ENCODE peak calls at places on chromosome 7, in four cellular contexts. T, W, D and U are unnamed samples.

GRCh38 chr7:152076940-152077933 is 51.8 kb downstream of the GALNT11 start:
- DNase-seq in D (no peak), T (no peak), W (no peak), U (peak)

GRCh38 chr7:156505876-156506275 is 134.7 kb upstream of the RNF32 start:
- DNase-seq in W (no peak), D (no peak), T (no peak), U (no peak)

GRCh38 chr7:121530251-121531174 is 134.4 kb upstream of the FAM3C start:
- DNase-seq in T (peak), D (peak), W (peak), U (peak)

GRCh38 chr7:7639847-7640220 is 718 bp upstream of the UMAD1 start:
- DNase-seq in T (peak), W (peak), D (peak), U (peak)

GRCh38 chr7:93156884-93157283 is 8.7 kb upstream of the SAMD9L start:
- DNase-seq in W (no peak), T (no peak), D (no peak), U (peak)

GRCh38 chr7:99402854-99403253 is 5.5 kb downstream of the PDAP1 start:
- DNase-seq in T (no peak), W (no peak), D (no peak), U (no peak)

GRCh38 chr7:29342761-29343160 is 148.2 kb downstream of the CHN2 start:
- DNase-seq in D (no peak), W (no peak), T (no peak), U (peak)

GRCh38 chr7:143519411-143520131 is 41.9 kb downstream of the TAS2R41 start:
- DNase-seq in D (no peak), T (peak), W (no peak), U (no peak)

GRCh38 chr7:138207555-138207971 is 131.3 kb downstream of the AKR1D1 start:
- DNase-seq in D (no peak), W (no peak), T (no peak), U (no peak)

GRCh38 chr7:140342732-140343514 is 55.4 kb downstream of the SLC37A3 start:
- DNase-seq in D (no peak), T (peak), W (peak), U (peak)

GRCh38 chr7:12281026-12281425 is 69.9 kb downstream of the TMEM106B start:
- DNase-seq in T (peak), D (no peak), W (no peak), U (no peak)

GRCh38 chr7:93442478-93443224 is 131.9 kb downstream of the CALCR start:
- DNase-seq in D (no peak), T (peak), W (peak), U (peak)

GRCh38 chr7:25894902-25895791 is 256.9 kb upstream of the NFE2L3 start:
- DNase-seq in W (peak), D (peak), T (peak), U (peak)

GRCh38 chr7:80827238-80827633 is 91.6 kb downstream of the SEMA3C start:
- DNase-seq in T (peak), D (no peak), W (no peak), U (peak)

GRCh38 chr7:158655931-158656441 is 48.6 kb downstream of the NCAPG2 start:
- DNase-seq in T (no peak), D (peak), W (peak), U (no peak)

GRCh38 chr7:1597791-1598190 is 28.0 kb upstream of the PSMG3 start:
- DNase-seq in T (no peak), D (no peak), W (no peak), U (no peak)

GRCh38 chr7:28332031-28332430 is 80.3 kb upstream of the CREB5 start:
- DNase-seq in W (peak), T (no peak), D (no peak), U (no peak)

GRCh38 chr7:39810204-39810642 is 139.8 kb upstream of the CDK13 start:
- DNase-seq in W (no peak), T (no peak), D (no peak), U (no peak)

GRCh38 chr7:23100697-23101096 is 4.9 kb upstream of the KLHL7 start:
- DNase-seq in W (no peak), D (no peak), T (no peak), U (no peak)

DNA sequence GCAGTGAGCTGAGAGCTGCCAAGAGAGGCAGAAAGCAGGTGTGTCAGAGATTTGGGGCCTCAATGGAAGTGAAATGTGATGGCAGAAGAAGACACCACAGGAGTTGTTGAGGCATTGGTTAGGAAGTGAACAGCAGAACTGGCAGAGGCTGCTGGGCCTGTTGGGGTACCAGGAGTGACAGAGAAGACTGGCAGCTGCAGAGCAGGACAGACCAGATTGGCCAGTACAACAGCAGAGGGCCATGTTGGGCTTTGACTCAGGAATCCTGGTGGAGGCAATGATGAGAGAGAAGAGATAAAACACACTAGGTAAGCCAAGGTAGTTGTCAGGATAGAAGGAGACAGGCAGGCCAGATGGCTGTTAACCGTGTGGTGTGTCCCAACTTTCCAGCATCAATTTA is 19.9 kb upstream of the HERPUD2 start:
- DNase-seq in T (no peak), W (peak), D (no peak), U (no peak)
- TF ChIP-seq CTCF in T (no peak), W (no peak), D (peak), U (no peak)

DNA sequence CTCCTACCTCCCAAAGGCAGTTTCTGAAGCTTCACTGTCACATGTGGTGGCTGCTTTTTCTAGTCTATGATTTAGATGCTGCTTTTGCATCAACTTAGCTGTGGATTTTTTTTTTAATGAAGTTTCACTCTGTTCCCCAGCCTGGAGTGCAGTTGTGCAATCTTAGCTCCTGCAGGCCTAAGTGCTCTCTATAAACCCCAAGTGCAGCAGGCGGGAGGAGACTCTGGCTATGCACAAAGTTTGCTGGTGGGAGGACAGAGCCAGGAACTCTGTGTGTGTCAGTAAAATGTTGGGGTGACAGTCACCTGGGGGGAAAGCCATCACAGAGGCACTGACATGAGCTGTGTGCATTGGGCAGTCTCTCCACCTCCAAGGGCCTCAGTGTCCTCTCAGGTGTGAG is 138.8 kb upstream of the FAM20C start:
- DNase-seq in D (no peak), T (no peak), W (no peak), U (no peak)
- TF ChIP-seq CTCF in D (no peak), T (no peak), W (no peak), U (no peak)

DNA sequence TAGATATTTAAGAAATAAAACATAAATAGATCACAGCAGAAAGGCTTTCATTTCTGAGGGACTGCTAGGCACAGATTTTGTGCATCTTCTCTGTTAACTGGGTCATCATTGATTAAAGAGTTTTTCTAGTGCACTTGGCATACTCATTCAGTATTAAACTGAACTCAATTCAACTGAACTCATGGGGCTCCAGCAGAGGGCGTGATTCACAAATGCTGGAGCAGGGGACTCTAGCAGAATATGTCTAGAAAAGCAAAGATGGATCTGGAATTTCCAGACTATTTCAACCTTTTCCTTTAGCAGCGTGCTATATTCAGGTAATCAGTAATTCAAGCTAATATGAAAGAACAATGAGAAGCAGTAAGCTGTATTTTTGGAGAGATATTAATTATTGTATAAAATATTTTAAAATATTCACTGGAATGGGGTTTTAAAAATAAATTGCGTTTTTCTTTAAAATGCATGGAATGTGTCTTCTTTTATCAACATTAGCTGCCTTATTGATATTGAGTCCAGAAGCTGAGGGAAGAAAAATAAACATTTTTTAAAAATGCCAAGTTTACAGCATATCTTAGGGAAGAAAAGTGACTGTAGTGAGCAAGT is 296.8 kb upstream of the CACNA2D1 start:
- DNase-seq in D (no peak), T (peak), W (peak), U (peak)
- TF ChIP-seq CTCF in D (peak), T (peak), W (peak), U (peak)

GRCh38 chr7:46107610-46108217 is 186.6 kb upstream of the IGFBP3 start:
- DNase-seq in D (no peak), W (no peak), T (no peak), U (no peak)
- TF ChIP-seq CTCF in D (no peak), W (no peak), T (no peak), U (no peak)

DNA sequence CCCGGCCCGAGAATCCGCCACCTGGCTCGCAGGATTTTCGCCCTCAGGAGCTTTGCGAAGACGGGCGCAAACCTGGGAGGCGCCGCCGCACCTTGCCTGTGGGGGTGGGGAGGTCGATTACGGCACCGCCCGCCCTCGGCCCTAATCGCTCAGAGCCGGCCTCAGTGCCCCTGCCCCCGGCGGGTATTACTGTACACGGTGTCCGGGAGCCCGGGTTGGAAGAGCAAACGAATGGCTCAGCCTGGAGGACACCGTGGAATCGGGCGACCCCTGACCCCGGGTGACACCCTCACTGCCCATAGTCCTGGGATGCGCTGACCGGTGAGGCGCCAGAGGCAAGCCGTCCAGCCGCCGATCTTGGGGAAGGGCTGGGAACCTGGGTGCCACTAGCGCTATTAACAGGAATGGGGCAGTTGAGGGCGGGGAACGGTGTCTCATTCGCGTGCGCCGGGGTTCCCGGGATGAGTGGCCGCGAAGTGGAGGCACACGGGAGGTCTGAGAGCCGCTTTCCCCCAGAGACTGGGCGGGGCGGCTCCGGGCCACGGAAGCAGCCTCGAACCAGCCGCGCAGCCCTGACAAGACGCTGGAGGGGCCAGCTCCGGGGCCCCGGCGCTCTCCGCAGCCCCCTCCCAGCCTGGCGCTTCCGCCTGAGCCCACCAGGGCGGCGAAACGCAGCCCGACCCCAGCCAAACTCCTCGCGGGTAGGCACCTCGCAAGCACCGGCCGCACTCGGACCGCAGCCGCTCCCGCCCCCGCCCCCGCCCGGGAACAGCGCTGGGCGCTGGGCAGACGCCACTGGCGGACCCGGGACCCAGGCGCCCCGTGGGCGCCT is 167.5 kb downstream of the NRF1 start:
- DNase-seq in D (peak), W (no peak), T (no peak), U (no peak)
- TF ChIP-seq CTCF in D (peak), W (no peak), T (no peak), U (no peak)

DNA sequence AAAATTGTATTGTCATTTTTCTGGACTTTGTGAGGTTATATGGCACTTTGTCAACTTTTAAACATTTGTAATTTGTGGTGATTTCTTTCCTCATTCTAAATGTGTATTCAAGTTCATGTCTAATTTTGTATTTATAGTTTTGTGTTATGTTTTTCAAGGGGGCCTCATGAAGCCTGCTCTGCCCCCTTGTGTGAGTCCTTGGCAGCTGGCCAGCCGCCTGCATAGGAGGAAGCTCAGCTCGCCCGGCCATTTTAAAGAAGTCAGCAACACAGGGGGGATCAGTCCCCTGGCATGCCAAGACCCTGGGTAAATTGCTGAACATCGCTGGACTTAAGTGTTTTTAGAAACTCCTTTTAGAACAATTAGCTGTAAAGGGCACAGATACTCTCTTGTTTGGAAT is 122.9 kb downstream of the ANLN start:
- DNase-seq in W (no peak), T (no peak), D (no peak), U (no peak)
- TF ChIP-seq CTCF in W (no peak), T (no peak), D (no peak), U (no peak)

GRCh38 chr7:135361788-135362187 is 128.2 kb downstream of the STRA8 start:
- DNase-seq in W (no peak), D (no peak), T (no peak), U (no peak)

GRCh38 chr7:135368416-135369186 is 135.0 kb downstream of the STRA8 start:
- DNase-seq in W (no peak), T (no peak), D (no peak), U (no peak)

GRCh38 chr7:135359633-135360032 is 126.0 kb downstream of the STRA8 start:
- DNase-seq in D (no peak), W (peak), T (peak), U (no peak)

GRCh38 chr7:135367114-135367513 is 133.5 kb downstream of the STRA8 start:
- DNase-seq in W (no peak), D (no peak), T (no peak), U (no peak)

GRCh38 chr7:135362871-135363270 is 129.2 kb downstream of the STRA8 start:
- DNase-seq in D (no peak), W (no peak), T (no peak), U (no peak)
- TF ChIP-seq CTCF in D (peak), W (no peak), T (peak), U (no peak)

GRCh38 chr7:5012985-5013384 is 32.7 kb upstream of the RBAK start:
- DNase-seq in W (no peak), T (peak), D (no peak), U (no peak)
- TF ChIP-seq CTCF in W (no peak), T (peak), D (no peak), U (no peak)